ENCODE peak calls at places on chromosomes 13 and 19, in five cellular contexts. P, B, I, G and S are unnamed samples.

GRCh38 chr13:25153736-25154135 is 18.4 kb downstream of the AMER2 start:
- DNase-seq in G (no peak), I (no peak), B (no peak), P (no peak), S (no peak)

GRCh38 chr13:103443604-103444003 is 377.4 kb upstream of the SLC10A2 start:
- DNase-seq in G (no peak), P (no peak), I (no peak), B (no peak), S (no peak)

GRCh38 chr13:30142502-30143211 is 164.7 kb downstream of the KATNAL1 start:
- DNase-seq in I (peak), G (peak), B (no peak), P (peak), S (peak)

GRCh38 chr13:59658027-59658735 is 505.5 kb downstream of the DIAPH3 start:
- DNase-seq in G (peak), P (no peak), I (no peak), B (no peak), S (no peak)

GRCh38 chr19:55212447-55212846 is 3.1 kb upstream of the PTPRH start:
- DNase-seq in I (no peak), B (no peak), G (no peak), P (no peak), S (no peak)

GRCh38 chr13:100262404-100262803 is 173.5 kb downstream of the PCCA start:
- DNase-seq in P (no peak), I (no peak), B (no peak), G (no peak), S (no peak)

GRCh38 chr19:38497907-38498306 is 64.4 kb downstream of the RYR1 start:
- DNase-seq in G (no peak), P (no peak), I (no peak), B (no peak), S (no peak)

GRCh38 chr13:76735641-76736040 is 150.6 kb downstream of the KCTD12 start:
- DNase-seq in B (no peak), G (no peak), I (no peak), P (no peak), S (no peak)

GRCh38 chr13:32205426-32206096 is 109.6 kb downstream of the ZAR1L start:
- DNase-seq in G (no peak), P (no peak), B (no peak), I (no peak), S (no peak)

GRCh38 chr13:20774746-20775145 is 985 bp upstream of the EEF1AKMT1 start:
- DNase-seq in P (no peak), B (no peak), G (no peak), I (no peak), S (no peak)

GRCh38 chr13:40546047-40546446 is 120.4 kb downstream of the FOXO1 start:
- DNase-seq in B (no peak), G (no peak), I (no peak), P (no peak), S (no peak)

GRCh38 chr13:42571895-42572294 is 2.1 kb upstream of the TNFSF11 start:
- DNase-seq in I (no peak), G (no peak), B (no peak), P (no peak), S (no peak)

GRCh38 chr13:80840313-80840976 is 499.5 kb upstream of the SPRY2 start:
- DNase-seq in G (no peak), B (peak), I (no peak), P (peak), S (no peak)

GRCh38 chr19:16376649-16377048 is 52.0 kb downstream of the KLF2 start:
- DNase-seq in P (no peak), G (no peak), I (no peak), B (no peak), S (no peak)

GRCh38 chr19:29673451-29674371 is 8.4 kb downstream of the PLEKHF1 start:
- DNase-seq in P (no peak), G (no peak), I (no peak), B (no peak), S (no peak)

GRCh38 chr19:46783670-46784069 is 4.7 kb downstream of the SLC1A5 start:
- DNase-seq in B (no peak), P (no peak), G (no peak), I (no peak), S (peak)

GRCh38 chr13:107373551-107373950 is 805.6 kb upstream of the ARGLU1 start:
- DNase-seq in G (peak), B (peak), P (peak), I (no peak), S (no peak)

GRCh38 chr13:28257305-28257704 is 119.0 kb downstream of the PAN3 start:
- DNase-seq in G (no peak), B (no peak), I (no peak), P (no peak), S (no peak)

GRCh38 chr19:28867978-28868377 is 345.0 kb downstream of the UQCRFS1 start:
- DNase-seq in B (no peak), G (no peak), P (no peak), I (no peak), S (no peak)

GRCh38 chr19:5623397-5624153 is 692 bp downstream of the SAFB start:
- DNase-seq in G (no peak), B (no peak), I (peak), P (no peak), S (no peak)

GRCh38 chr13:113112893-113113845 is 7.6 kb downstream of the F7 start:
- DNase-seq in G (no peak), I (no peak), B (no peak), P (no peak), S (no peak)

GRCh38 chr13:113109151-113110047 is 3.8 kb downstream of the F7 start:
- DNase-seq in B (no peak), G (no peak), P (no peak), I (no peak), S (no peak)

GRCh38 chr13:113113846-113114271 is 8.3 kb downstream of the F7 start:
- DNase-seq in I (no peak), P (no peak), G (no peak), B (no peak), S (no peak)

GRCh38 chr13:113110048-113110851 is 4.7 kb downstream of the F7 start:
- DNase-seq in P (no peak), G (no peak), B (no peak), I (no peak), S (no peak)

GRCh38 chr13:113110852-113111315 is 5.3 kb downstream of the F7 start:
- DNase-seq in B (no peak), P (no peak), G (no peak), I (no peak), S (no peak)
- H3K4me3 ChIP-seq in B (peak), P (peak), G (no peak), I (peak), S (no peak)

GRCh38 chr19:1067341-1068103 is 555 bp downstream of the ARHGAP45 start:
- DNase-seq in G (no peak), B (no peak), I (no peak), P (no peak), S (no peak)
- H3K4me3 ChIP-seq in G (no peak), B (no peak), I (no peak), P (peak), S (peak)

GRCh38 chr19:41430907-41431306 is 3.7 kb upstream of the B3GNT8 start:
- DNase-seq in G (no peak), I (no peak), P (no peak), B (no peak), S (no peak)

GRCh38 chr19:41436664-41436951 is 3.1 kb downstream of the DMAC2 start:
- DNase-seq in B (no peak), G (no peak), I (no peak), P (no peak), S (no peak)

GRCh38 chr19:41434450-41434849 is 5.3 kb downstream of the DMAC2 start:
- DNase-seq in P (no peak), B (no peak), G (no peak), I (no peak), S (no peak)

GRCh38 chr19:41431426-41432386 is 4.5 kb upstream of the B3GNT8 start:
- DNase-seq in B (no peak), P (no peak), G (peak), I (no peak), S (peak)

DNA sequence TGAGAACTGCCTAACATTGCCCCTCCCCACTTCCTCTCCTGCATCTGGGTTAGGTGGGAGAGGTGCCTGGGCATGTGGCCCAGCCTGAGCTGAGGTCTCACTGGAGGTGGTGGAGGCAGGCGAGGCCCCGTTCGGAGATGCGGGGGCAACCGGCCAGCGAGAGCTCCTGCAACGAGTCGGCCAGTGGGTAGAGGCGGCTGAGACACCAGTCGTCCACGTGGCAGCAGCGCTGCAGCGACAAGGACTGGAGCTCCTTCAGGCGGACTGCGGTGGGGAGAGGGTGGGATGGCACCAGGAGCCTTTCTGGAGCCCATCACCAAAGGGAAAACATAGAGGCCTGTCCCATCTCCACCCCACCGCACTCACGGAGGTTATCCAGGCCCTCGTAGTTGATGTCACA is 6.0 kb upstream of the B3GNT8 start:
- DNase-seq in I (no peak), P (no peak), B (no peak), G (no peak), S (no peak)
- H3K4me3 ChIP-seq in I (no peak), P (no peak), B (no peak), G (no peak), S (no peak)

GRCh38 chr19:42048992-42049391 is 21.0 kb downstream of the GRIK5 start:
- DNase-seq in G (no peak), B (no peak), I (no peak), P (no peak), S (no peak)

GRCh38 chr19:42051166-42052115 is 18.6 kb downstream of the GRIK5 start:
- DNase-seq in B (no peak), G (peak), P (no peak), I (no peak), S (no peak)

GRCh38 chr19:42054205-42054604 is 15.8 kb downstream of the GRIK5 start:
- DNase-seq in B (no peak), P (no peak), G (no peak), I (no peak), S (no peak)

GRCh38 chr19:42053037-42053935 is 16.7 kb downstream of the GRIK5 start:
- DNase-seq in P (no peak), I (no peak), B (no peak), G (peak), S (no peak)

DNA sequence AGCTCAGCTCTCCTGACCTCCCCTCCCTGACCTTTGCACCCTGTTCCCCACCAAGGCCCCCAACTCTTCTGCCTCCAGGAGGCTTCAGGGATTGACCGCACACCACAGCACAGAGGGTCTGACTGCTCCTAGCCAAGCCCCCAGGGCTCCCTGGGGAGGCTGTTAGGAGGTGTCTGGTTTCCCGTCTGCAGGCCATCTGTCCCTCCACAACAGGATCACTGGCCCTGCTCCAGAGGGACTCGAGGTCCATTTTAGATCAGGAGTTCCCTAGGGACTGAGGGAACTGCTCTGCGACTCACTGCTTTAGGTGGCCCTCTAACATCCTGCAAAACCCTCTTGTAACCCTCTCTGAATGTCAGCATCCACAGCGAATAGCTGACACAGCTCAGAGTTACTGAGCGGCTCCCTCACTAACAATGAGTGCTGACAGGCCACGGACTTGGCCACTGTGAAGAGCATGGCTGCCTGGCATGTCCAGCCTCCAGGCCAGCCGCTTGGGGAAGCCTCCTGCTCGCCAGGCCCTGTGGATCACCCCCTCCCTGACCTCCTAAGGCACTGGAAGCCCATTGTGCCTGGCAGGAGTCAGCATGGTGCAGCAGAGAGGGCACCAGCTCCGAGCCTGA is 17.7 kb downstream of the GRIK5 start:
- DNase-seq in I (no peak), B (no peak), G (peak), P (no peak), S (no peak)
- H3K4me3 ChIP-seq in I (no peak), B (no peak), G (no peak), P (no peak), S (no peak)

DNA sequence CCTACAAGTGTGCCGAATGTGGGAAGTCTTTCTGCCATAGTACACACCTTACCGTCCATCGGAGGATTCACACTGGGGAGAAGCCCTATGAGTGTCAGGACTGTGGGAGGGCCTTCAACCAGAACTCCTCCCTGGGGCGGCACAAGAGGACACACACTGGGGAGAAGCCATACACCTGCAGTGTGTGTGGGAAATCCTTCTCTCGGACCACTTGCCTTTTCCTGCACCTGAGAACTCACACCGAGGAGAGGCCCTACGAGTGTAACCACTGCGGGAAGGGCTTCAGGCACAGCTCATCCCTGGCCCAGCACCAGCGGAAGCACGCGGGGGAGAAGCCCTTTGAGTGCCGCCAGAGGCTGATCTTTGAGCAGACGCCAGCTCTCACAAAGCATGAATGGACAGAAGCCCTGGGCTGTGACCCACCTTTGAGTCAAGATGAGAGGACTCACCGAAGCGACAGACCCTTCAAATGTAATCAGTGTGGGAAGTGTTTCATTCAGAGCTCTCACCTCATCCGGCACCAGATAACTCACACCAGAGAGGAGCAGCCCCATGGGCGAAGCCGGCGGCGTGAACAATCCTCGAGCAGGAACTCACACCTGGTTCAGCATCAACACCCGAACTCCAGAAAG is 10.3 kb upstream of the ERVK3-1 start:
- DNase-seq in G (no peak), B (no peak), P (no peak), I (no peak), S (no peak)
- H3K4me3 ChIP-seq in G (no peak), B (peak), P (no peak), I (no peak), S (no peak)

DNA sequence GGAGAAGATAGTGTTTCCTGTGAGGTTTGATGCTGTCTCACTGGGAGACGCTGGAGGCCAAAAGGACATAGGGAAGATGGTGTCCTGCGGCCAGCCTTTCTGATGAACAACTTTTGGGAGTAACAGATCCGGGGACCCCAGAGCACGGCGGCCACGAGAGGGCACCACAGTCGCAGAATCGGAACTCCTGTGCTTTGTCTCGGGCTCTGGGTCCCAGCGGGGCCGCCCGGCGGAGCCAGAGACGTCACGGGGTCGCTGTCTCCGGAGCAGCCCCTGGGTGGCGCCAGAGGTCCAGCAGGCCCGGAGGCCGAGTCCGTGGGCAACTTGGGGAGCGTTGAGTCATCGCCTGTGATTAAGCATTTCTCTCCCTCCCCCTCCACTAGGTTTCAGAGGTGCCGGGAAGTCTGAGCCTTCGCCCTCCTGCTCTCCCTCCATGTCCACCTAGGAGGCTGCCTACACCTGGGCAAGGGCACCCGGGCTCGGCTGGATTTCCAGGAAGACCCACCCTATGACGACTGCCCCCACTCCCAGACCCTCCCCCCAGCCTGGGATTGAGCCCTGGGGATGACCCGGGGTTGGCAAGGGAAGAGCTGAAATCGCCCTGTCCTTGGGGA is 3.2 kb downstream of the NANOS3 start:
- DNase-seq in B (peak), P (peak), I (peak), G (peak), S (peak)
- H3K4me3 ChIP-seq in B (no peak), P (peak), I (no peak), G (no peak), S (no peak)

GRCh38 chr19:33152178-33152577 is 20.3 kb downstream of the WDR88 start:
- DNase-seq in B (no peak), I (no peak), P (no peak), G (no peak), S (no peak)
- H3K4me3 ChIP-seq in B (no peak), I (no peak), P (no peak), G (no peak), S (no peak)